ENCODE peak calls at places on chromosomes 13 and 19, in six cellular contexts. One of them, this sample, is unnamed.

GRCh38 chr13:113086031-113086750 is 19.4 kb upstream of the F7 start:
- DNase-seq in prostate gland: no peak
- DNase-seq in T-helper 9 cell: no peak
- DNase-seq in astrocyte of the cerebellum: no peak
- DNase-seq in ELF-1: peak; percentile 68
- DNase-seq in midbrain: no peak
- DNase-seq in this sample: no peak

GRCh38 chr13:26007774-26008173 is 44.0 kb downstream of the SHISA2 start:
- DNase-seq in midbrain: no peak
- DNase-seq in T-helper 9 cell: no peak
- DNase-seq in prostate gland: no peak
- DNase-seq in astrocyte of the cerebellum: no peak
- DNase-seq in ELF-1: no peak
- DNase-seq in this sample: no peak

GRCh38 chr19:55340144-55340783 is 588 bp downstream of the KMT5C start:
- DNase-seq in prostate gland: no peak
- DNase-seq in midbrain: no peak
- DNase-seq in ELF-1: peak; percentile 47
- DNase-seq in T-helper 9 cell: peak; percentile 28
- DNase-seq in astrocyte of the cerebellum: no peak
- DNase-seq in this sample: no peak

GRCh38 chr13:52002361-52002760 is 8.9 kb downstream of the ATP7B start:
- DNase-seq in midbrain: no peak
- DNase-seq in prostate gland: no peak
- DNase-seq in T-helper 9 cell: no peak
- DNase-seq in ELF-1: peak; percentile 43
- DNase-seq in astrocyte of the cerebellum: no peak
- DNase-seq in this sample: no peak

GRCh38 chr13:33471182-33471581 is 185.6 kb upstream of the STARD13 start:
- DNase-seq in T-helper 9 cell: no peak
- DNase-seq in astrocyte of the cerebellum: no peak
- DNase-seq in prostate gland: no peak
- DNase-seq in ELF-1: no peak
- DNase-seq in midbrain: no peak
- DNase-seq in this sample: no peak

GRCh38 chr19:6216996-6217751 is 62.6 kb downstream of the MLLT1 start:
- DNase-seq in ELF-1: peak; percentile 95
- DNase-seq in T-helper 9 cell: no peak
- DNase-seq in astrocyte of the cerebellum: no peak
- DNase-seq in prostate gland: no peak
- DNase-seq in midbrain: no peak
- DNase-seq in this sample: no peak

GRCh38 chr19:19475845-19476828 is 39.2 kb downstream of the TSSK6 start:
- DNase-seq in astrocyte of the cerebellum: no peak
- DNase-seq in T-helper 9 cell: no peak
- DNase-seq in prostate gland: no peak
- DNase-seq in ELF-1: peak; percentile 69
- DNase-seq in midbrain: no peak
- DNase-seq in this sample: no peak

GRCh38 chr19:49110567-49110966 is 3.6 kb upstream of the LIN7B start:
- DNase-seq in T-helper 9 cell: no peak
- DNase-seq in midbrain: no peak
- DNase-seq in prostate gland: no peak
- DNase-seq in ELF-1: no peak
- DNase-seq in astrocyte of the cerebellum: no peak
- DNase-seq in this sample: no peak

GRCh38 chr13:23889598-23890224 is 511 bp upstream of the MIPEP start:
- DNase-seq in astrocyte of the cerebellum: no peak
- DNase-seq in ELF-1: no peak
- DNase-seq in prostate gland: no peak
- DNase-seq in T-helper 9 cell: no peak
- DNase-seq in midbrain: no peak
- DNase-seq in this sample: no peak

GRCh38 chr19:51181913-51182419 is 39.9 kb downstream of the SIGLEC7 start:
- DNase-seq in prostate gland: no peak
- DNase-seq in astrocyte of the cerebellum: no peak
- DNase-seq in ELF-1: peak; percentile 23
- DNase-seq in midbrain: no peak
- DNase-seq in T-helper 9 cell: no peak
- DNase-seq in this sample: no peak

GRCh38 chr19:17553256-17553655 is 2.2 kb upstream of the COLGALT1 start:
- DNase-seq in T-helper 9 cell: no peak
- DNase-seq in ELF-1: peak; percentile 28
- DNase-seq in midbrain: no peak
- DNase-seq in prostate gland: peak; percentile 49
- DNase-seq in astrocyte of the cerebellum: peak; percentile 93
- DNase-seq in this sample: peak; percentile 42

GRCh38 chr19:6738726-6739389 is 622 bp upstream of the TRIP10 start:
- DNase-seq in prostate gland: peak; percentile 41
- DNase-seq in T-helper 9 cell: peak; percentile 17
- DNase-seq in astrocyte of the cerebellum: no peak
- DNase-seq in midbrain: peak; percentile 48
- DNase-seq in ELF-1: peak; percentile 93
- DNase-seq in this sample: peak; percentile 52

GRCh38 chr13:110307697-110308376 is 753 bp downstream of the COL4A2 start:
- DNase-seq in T-helper 9 cell: no peak
- DNase-seq in astrocyte of the cerebellum: no peak
- DNase-seq in midbrain: no peak
- DNase-seq in ELF-1: peak; percentile 55
- DNase-seq in prostate gland: no peak
- DNase-seq in this sample: no peak

GRCh38 chr19:2207991-2208860 is 27.9 kb downstream of the PLEKHJ1 start:
- DNase-seq in astrocyte of the cerebellum: no peak
- DNase-seq in T-helper 9 cell: no peak
- DNase-seq in prostate gland: no peak
- DNase-seq in ELF-1: peak; percentile 75
- DNase-seq in midbrain: no peak
- DNase-seq in this sample: no peak

GRCh38 chr13:42807866-42808265 is 26.5 kb downstream of the FAM216B start:
- DNase-seq in midbrain: no peak
- DNase-seq in astrocyte of the cerebellum: no peak
- DNase-seq in prostate gland: no peak
- DNase-seq in ELF-1: no peak
- DNase-seq in T-helper 9 cell: no peak
- DNase-seq in this sample: no peak

GRCh38 chr13:98301721-98302120 is 124.7 kb upstream of the RNF113B start:
- DNase-seq in T-helper 9 cell: no peak
- DNase-seq in ELF-1: no peak
- DNase-seq in midbrain: no peak
- DNase-seq in astrocyte of the cerebellum: peak; percentile 22
- DNase-seq in prostate gland: no peak
- DNase-seq in this sample: peak; percentile 68

GRCh38 chr13:52921194-52921593 is 72.8 kb upstream of the PCDH8 start:
- DNase-seq in T-helper 9 cell: no peak
- DNase-seq in astrocyte of the cerebellum: no peak
- DNase-seq in midbrain: no peak
- DNase-seq in prostate gland: no peak
- DNase-seq in ELF-1: no peak
- DNase-seq in this sample: no peak

GRCh38 chr19:8302734-8303133 is 5.4 kb downstream of the CD320 start:
- DNase-seq in prostate gland: no peak
- DNase-seq in T-helper 9 cell: no peak
- DNase-seq in astrocyte of the cerebellum: no peak
- DNase-seq in ELF-1: no peak
- DNase-seq in midbrain: no peak
- DNase-seq in this sample: no peak

GRCh38 chr19:11479090-11479469 is 1.8 kb downstream of the ELAVL3 start:
- DNase-seq in midbrain: no peak
- DNase-seq in astrocyte of the cerebellum: no peak
- DNase-seq in T-helper 9 cell: no peak
- DNase-seq in ELF-1: no peak
- DNase-seq in prostate gland: no peak
- DNase-seq in this sample: no peak

GRCh38 chr19:42068756-42069571 is 1.0 kb downstream of the GRIK5 start:
- DNase-seq in midbrain: no peak
- DNase-seq in prostate gland: no peak
- DNase-seq in T-helper 9 cell: no peak
- DNase-seq in ELF-1: no peak
- DNase-seq in astrocyte of the cerebellum: no peak
- DNase-seq in this sample: no peak